ENCODE peak calls at places on chromosomes 4 and X, in six cellular contexts. One of them, this sample, is unnamed.
A peak's percentile ranks its signal among the peaks of the same experiment; 100 is the strongest.

GRCh38 chrX:23908219-23909003 is 605 bp downstream of the CXorf58 start:
- DNase-seq in lower leg skin: no peak
- DNase-seq in choroid plexus epithelial cell: no peak
- DNase-seq in astrocyte: no peak
- DNase-seq in neural progenitor cell: no peak
- DNase-seq in AG09309: no peak
- DNase-seq in this sample: no peak

GRCh38 chr4:52234539-52235174 is 183.6 kb downstream of the SPATA18 start:
- DNase-seq in neural progenitor cell: peak; percentile 22
- DNase-seq in choroid plexus epithelial cell: peak; percentile 65
- DNase-seq in lower leg skin: no peak
- DNase-seq in astrocyte: no peak
- DNase-seq in AG09309: peak; percentile 27
- DNase-seq in this sample: peak; percentile 14

GRCh38 chr4:135243960-135244561 is 1042.5 kb upstream of the PABPC4L start:
- DNase-seq in astrocyte: peak; percentile 22
- DNase-seq in choroid plexus epithelial cell: peak; percentile 11
- DNase-seq in neural progenitor cell: no peak
- DNase-seq in lower leg skin: no peak
- DNase-seq in AG09309: peak; percentile 18
- DNase-seq in this sample: no peak

GRCh38 chrX:106170318-106170717 is 2.2 kb downstream of the PWWP3B start:
- DNase-seq in AG09309: no peak
- DNase-seq in astrocyte: no peak
- DNase-seq in lower leg skin: no peak
- DNase-seq in choroid plexus epithelial cell: peak; percentile 73
- DNase-seq in neural progenitor cell: no peak
- DNase-seq in this sample: peak; percentile 4

GRCh38 chrX:129553619-129554288 is 13.7 kb downstream of the OCRL start:
- DNase-seq in lower leg skin: no peak
- DNase-seq in astrocyte: no peak
- DNase-seq in AG09309: no peak
- DNase-seq in neural progenitor cell: no peak
- DNase-seq in choroid plexus epithelial cell: no peak
- DNase-seq in this sample: no peak

GRCh38 chrX:119073200-119073905 is 560 bp downstream of the CT47C1 start:
- DNase-seq in lower leg skin: no peak
- DNase-seq in AG09309: no peak
- DNase-seq in neural progenitor cell: no peak
- DNase-seq in choroid plexus epithelial cell: no peak
- DNase-seq in astrocyte: no peak
- DNase-seq in this sample: no peak

GRCh38 chr4:61527886-61528285 is 327.8 kb downstream of the ADGRL3 start:
- DNase-seq in choroid plexus epithelial cell: no peak
- DNase-seq in astrocyte: peak; percentile 55
- DNase-seq in neural progenitor cell: no peak
- DNase-seq in lower leg skin: no peak
- DNase-seq in AG09309: no peak
- DNase-seq in this sample: no peak

GRCh38 chr4:138051157-138051556 is 191.0 kb downstream of the SLC7A11 start:
- DNase-seq in lower leg skin: no peak
- DNase-seq in AG09309: no peak
- DNase-seq in astrocyte: peak; percentile 63
- DNase-seq in choroid plexus epithelial cell: peak; percentile 62
- DNase-seq in neural progenitor cell: no peak
- DNase-seq in this sample: no peak

GRCh38 chr4:22454955-22455354 is 60.9 kb downstream of the ADGRA3 start:
- DNase-seq in choroid plexus epithelial cell: peak; percentile 10
- DNase-seq in neural progenitor cell: no peak
- DNase-seq in lower leg skin: no peak
- DNase-seq in AG09309: no peak
- DNase-seq in astrocyte: no peak
- DNase-seq in this sample: no peak

GRCh38 chr4:31234494-31234893 is 514.3 kb downstream of the PCDH7 start:
- DNase-seq in lower leg skin: no peak
- DNase-seq in AG09309: no peak
- DNase-seq in choroid plexus epithelial cell: no peak
- DNase-seq in neural progenitor cell: no peak
- DNase-seq in astrocyte: no peak
- DNase-seq in this sample: no peak

GRCh38 chrX:153435845-153436244 is 10.0 kb downstream of the TREX2 start:
- DNase-seq in AG09309: no peak
- DNase-seq in choroid plexus epithelial cell: no peak
- DNase-seq in astrocyte: no peak
- DNase-seq in neural progenitor cell: no peak
- DNase-seq in lower leg skin: no peak
- DNase-seq in this sample: no peak

GRCh38 chr4:152590179-152591031 is 54.5 kb upstream of the FBXW7 start:
- DNase-seq in neural progenitor cell: no peak
- DNase-seq in AG09309: peak; percentile 92
- DNase-seq in lower leg skin: no peak
- DNase-seq in astrocyte: peak; percentile 96
- DNase-seq in choroid plexus epithelial cell: peak; percentile 98
- DNase-seq in this sample: peak; percentile 98

GRCh38 chr4:146520894-146521542 is 722 bp downstream of the SLC10A7 start:
- DNase-seq in AG09309: peak; percentile 23
- DNase-seq in astrocyte: peak; percentile 76
- DNase-seq in choroid plexus epithelial cell: peak; percentile 80
- DNase-seq in neural progenitor cell: peak; percentile 27
- DNase-seq in lower leg skin: peak; percentile 16
- DNase-seq in this sample: peak; percentile 15

GRCh38 chr4:121070274-121070673 is 2.1 kb downstream of the NDNF start:
- DNase-seq in choroid plexus epithelial cell: no peak
- DNase-seq in astrocyte: no peak
- DNase-seq in neural progenitor cell: peak; percentile 70
- DNase-seq in AG09309: no peak
- DNase-seq in lower leg skin: no peak
- DNase-seq in this sample: no peak

GRCh38 chr4:22778547-22779163 is 85.9 kb downstream of the GBA3 start:
- DNase-seq in neural progenitor cell: no peak
- DNase-seq in astrocyte: no peak
- DNase-seq in choroid plexus epithelial cell: no peak
- DNase-seq in lower leg skin: no peak
- DNase-seq in AG09309: no peak
- DNase-seq in this sample: no peak

GRCh38 chr4:39621582-39621981 is 17.1 kb downstream of the SMIM14 start:
- DNase-seq in choroid plexus epithelial cell: peak; percentile 76
- DNase-seq in lower leg skin: no peak
- DNase-seq in AG09309: no peak
- DNase-seq in astrocyte: peak; percentile 71
- DNase-seq in neural progenitor cell: no peak
- DNase-seq in this sample: peak; percentile 52

GRCh38 chrX:40755291-40756249 is 20.2 kb upstream of the MED14 start:
- DNase-seq in astrocyte: peak; percentile 44
- DNase-seq in choroid plexus epithelial cell: peak; percentile 11
- DNase-seq in neural progenitor cell: no peak
- DNase-seq in lower leg skin: no peak
- DNase-seq in AG09309: no peak
- DNase-seq in this sample: no peak

GRCh38 chr4:25178838-25179261 is 18.6 kb upstream of the SEPSECS start:
- DNase-seq in astrocyte: no peak
- DNase-seq in AG09309: no peak
- DNase-seq in lower leg skin: no peak
- DNase-seq in neural progenitor cell: no peak
- DNase-seq in choroid plexus epithelial cell: no peak
- DNase-seq in this sample: no peak

GRCh38 chrX:123962794-123963373 is 1.4 kb downstream of the STAG2 start:
- DNase-seq in lower leg skin: peak; percentile 92
- DNase-seq in choroid plexus epithelial cell: peak; percentile 97
- DNase-seq in neural progenitor cell: peak; percentile 92
- DNase-seq in AG09309: peak; percentile 84
- DNase-seq in astrocyte: peak; percentile 92
- DNase-seq in this sample: peak; percentile 84

DNA sequence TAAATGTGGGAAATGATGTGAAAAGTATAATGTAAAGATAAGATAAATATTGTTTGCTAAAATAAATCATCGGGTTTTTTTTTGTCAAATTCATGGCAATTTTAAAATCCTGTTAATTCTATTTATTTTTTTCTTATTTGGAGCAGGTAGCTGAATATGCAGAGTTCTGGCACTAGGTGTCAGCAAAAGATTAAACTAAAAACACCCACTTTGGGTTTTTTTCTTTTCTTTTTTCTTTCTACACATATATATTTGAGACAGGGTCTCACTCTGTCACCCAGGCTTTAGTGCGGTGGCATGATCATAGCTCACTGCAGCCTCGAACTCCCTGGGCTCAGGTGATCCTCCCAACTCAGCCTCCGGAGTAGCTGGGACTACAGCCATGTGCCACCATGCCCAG is 6.9 kb upstream of the RAP2C start:
- DNase-seq in AG09309: no peak
- DNase-seq in astrocyte: no peak
- DNase-seq in choroid plexus epithelial cell: peak; percentile 44
- DNase-seq in neural progenitor cell: no peak
- DNase-seq in lower leg skin: no peak
- DNase-seq in this sample: no peak
- TF ChIP-seq CTCF in AG09309: peak; percentile 43
- TF ChIP-seq CTCF in astrocyte: peak; percentile 30
- TF ChIP-seq CTCF in choroid plexus epithelial cell: peak; percentile 49
- TF ChIP-seq CTCF in neural progenitor cell: peak; percentile 51
- TF ChIP-seq CTCF in lower leg skin: no peak
- TF ChIP-seq CTCF in this sample: peak; percentile 44

DNA sequence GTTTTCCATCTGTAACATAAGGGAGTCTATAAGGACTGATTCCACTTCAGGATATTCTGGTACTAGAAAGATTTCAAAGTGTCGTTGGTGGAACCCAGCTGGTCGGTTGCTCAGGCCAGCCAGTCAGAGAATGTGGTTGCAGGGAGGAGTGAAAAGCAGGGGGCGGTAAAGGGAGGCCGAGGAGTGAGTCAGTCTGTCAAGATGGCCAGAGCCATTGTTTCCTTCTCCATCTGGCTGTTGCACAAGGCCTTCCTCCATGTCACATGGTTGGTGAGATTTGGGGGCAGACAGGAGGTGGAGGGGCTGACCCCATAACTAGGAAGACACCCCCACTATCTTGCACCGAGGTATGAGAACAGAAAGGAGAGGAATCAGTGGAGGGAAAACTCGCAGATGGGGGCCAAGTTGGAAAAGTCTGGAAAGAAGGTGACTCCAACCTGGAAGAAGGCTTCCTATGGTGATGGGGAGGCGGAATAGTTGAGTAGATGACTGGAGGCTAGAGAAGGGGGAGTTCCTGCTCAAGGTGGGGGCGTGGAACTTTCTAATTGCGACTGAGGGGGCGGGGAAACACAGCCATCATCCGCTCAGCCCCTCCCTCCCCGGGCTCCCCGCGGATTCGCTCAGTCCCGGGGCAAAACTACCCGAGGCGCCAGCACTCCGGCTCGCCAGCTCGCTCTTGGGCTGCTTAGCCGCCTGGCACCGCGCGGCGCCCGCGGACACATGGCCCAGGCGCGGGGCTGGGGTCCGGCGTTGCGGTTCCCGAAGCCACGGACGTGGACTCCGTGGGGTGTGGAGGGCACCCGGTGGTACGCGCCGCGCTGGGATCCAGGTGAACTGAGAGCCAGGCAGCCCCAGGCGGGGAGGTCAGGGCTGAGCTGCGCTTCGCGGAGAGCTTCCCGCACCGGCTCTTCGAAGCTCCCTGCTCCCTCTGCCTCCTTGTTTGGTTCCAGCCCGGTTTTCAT is 38.5 kb downstream of the STARD8 start:
- DNase-seq in neural progenitor cell: peak; percentile 50
- DNase-seq in AG09309: no peak
- DNase-seq in astrocyte: peak; percentile 45
- DNase-seq in lower leg skin: no peak
- DNase-seq in choroid plexus epithelial cell: peak; percentile 65
- DNase-seq in this sample: no peak
- H3K4me3 ChIP-seq in neural progenitor cell: peak overlapping the region; percentile 41
- H3K4me3 ChIP-seq in AG09309: no peak overlapping the region
- H3K4me3 ChIP-seq in astrocyte: peak overlapping the region; percentile 42
- H3K4me3 ChIP-seq in lower leg skin: no peak overlapping the region
- H3K4me3 ChIP-seq in choroid plexus epithelial cell: peak overlapping the region; percentile 48
- H3K4me3 ChIP-seq in this sample: peak overlapping the region; percentile 32

DNA sequence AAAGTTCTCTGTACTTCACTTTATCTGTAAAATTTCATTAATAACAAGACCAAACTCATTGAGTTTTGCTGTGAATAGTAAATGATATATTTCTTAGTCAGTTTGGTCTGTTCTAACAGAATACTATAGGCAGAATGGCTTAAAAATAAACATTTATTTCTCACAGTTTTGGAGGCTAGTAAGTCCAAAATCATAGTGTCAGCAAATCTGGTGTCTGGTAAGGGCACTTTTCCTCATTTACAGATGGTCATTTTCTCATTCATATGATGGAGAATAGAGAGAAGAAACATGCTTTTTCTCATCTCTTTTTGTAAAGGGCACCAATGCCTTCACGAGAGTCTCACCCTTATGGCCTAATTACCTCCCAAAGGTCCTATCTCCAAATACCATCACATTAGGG is 415.1 kb downstream of the FAM133A start:
- DNase-seq in neural progenitor cell: no peak
- DNase-seq in astrocyte: no peak
- DNase-seq in choroid plexus epithelial cell: no peak
- DNase-seq in lower leg skin: no peak
- DNase-seq in AG09309: no peak
- DNase-seq in this sample: no peak
- TF ChIP-seq CTCF in neural progenitor cell: no peak
- TF ChIP-seq CTCF in astrocyte: no peak
- TF ChIP-seq CTCF in choroid plexus epithelial cell: no peak
- TF ChIP-seq CTCF in lower leg skin: no peak
- TF ChIP-seq CTCF in AG09309: no peak
- TF ChIP-seq CTCF in this sample: no peak

DNA sequence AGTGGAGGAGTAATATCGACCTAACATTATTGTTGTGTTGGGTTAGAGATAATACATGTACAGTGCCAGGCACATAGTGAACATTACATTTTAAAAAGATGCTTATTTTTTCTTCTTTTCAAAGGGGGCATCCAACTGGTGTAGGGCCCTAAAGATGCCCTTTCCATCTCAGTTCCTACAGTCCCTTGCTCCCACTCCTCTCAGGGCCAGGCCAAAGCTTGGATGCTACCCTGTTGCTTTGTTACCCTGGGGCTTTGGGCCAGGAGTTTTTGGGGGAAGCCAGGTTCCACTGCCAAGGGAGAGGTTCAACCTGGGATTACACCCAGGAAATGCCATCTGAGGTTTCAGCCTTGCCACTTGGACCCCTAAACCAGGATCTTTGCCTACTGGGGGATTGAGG is 918 bp downstream of the IGSF1 start:
- DNase-seq in lower leg skin: no peak
- DNase-seq in astrocyte: no peak
- DNase-seq in choroid plexus epithelial cell: no peak
- DNase-seq in AG09309: no peak
- DNase-seq in neural progenitor cell: no peak
- DNase-seq in this sample: no peak
- H3K4me3 ChIP-seq in lower leg skin: no peak overlapping the region
- H3K4me3 ChIP-seq in astrocyte: no peak overlapping the region
- H3K4me3 ChIP-seq in choroid plexus epithelial cell: no peak overlapping the region
- H3K4me3 ChIP-seq in AG09309: no peak overlapping the region
- H3K4me3 ChIP-seq in neural progenitor cell: peak overlapping the region; percentile 59
- H3K4me3 ChIP-seq in this sample: no peak overlapping the region